ENCODE peak calls at places on chromosome 20, in nine cellular contexts. Z is neural progenitor cell, Y is cardiac fibroblast, G is fibroblast of lung, A is adipocyte, H is colonic mucosa, I is esophagus squamous epithelium, V is H7, L is stomach. T is an unnamed sample.

GRCh38 chr20:33828326-33828834 is 17.2 kb downstream of the CHMP4B start:
- DNase-seq in Z (no peak), Y (no peak), G (no peak), A (no peak), H (no peak), I (no peak), V (no peak), L (no peak), T (peak)

GRCh38 chr20:32908334-32909292 is 49.9 kb downstream of the EFCAB8 start:
- DNase-seq in Z (no peak), Y (no peak), G (no peak), A (no peak), H (no peak), I (no peak), V (peak), L (no peak), T (no peak)

GRCh38 chr20:53091789-53092188 is 119.6 kb downstream of the TSHZ2 start:
- DNase-seq in Z (no peak), Y (no peak), G (no peak), A (no peak), H (no peak), I (no peak), V (no peak), L (no peak), T (no peak)

GRCh38 chr20:41837669-41838224 is 219.6 kb upstream of the CHD6 start:
- DNase-seq in Z (no peak), Y (no peak), G (no peak), A (no peak), H (no peak), I (no peak), V (no peak), L (no peak), T (no peak)

GRCh38 chr20:16363832-16364687 is 209.2 kb downstream of the KIF16B start:
- DNase-seq in Z (no peak), Y (no peak), G (peak), A (peak), H (no peak), I (no peak), V (no peak), L (no peak), T (no peak)

GRCh38 chr20:37378785-37379598 is 33.1 kb downstream of the SRC start:
- DNase-seq in Z (no peak), Y (peak), G (peak), A (no peak), H (no peak), I (no peak), V (peak), L (peak), T (no peak)

GRCh38 chr20:47360489-47361267 is 4.2 kb upstream of the ZMYND8 start:
- DNase-seq in Z (peak), Y (peak), G (peak), A (peak), H (peak), I (peak), V (peak), L (peak), T (no peak)

GRCh38 chr20:20663841-20664240 is 48.6 kb downstream of the RALGAPA2 start:
- DNase-seq in Z (no peak), Y (no peak), G (peak), A (peak), H (no peak), I (no peak), V (no peak), L (no peak), T (no peak)

GRCh38 chr20:34549291-34549928 is 9.1 kb upstream of the MAP1LC3A start:
- DNase-seq in Z (peak), Y (peak), G (peak), A (no peak), H (peak), I (no peak), V (peak), L (no peak), T (no peak)

GRCh38 chr20:54043044-54043967 is 27.1 kb downstream of the BCAS1 start:
- DNase-seq in Z (no peak), Y (no peak), G (peak), A (no peak), H (no peak), I (no peak), V (no peak), L (no peak), T (no peak)

GRCh38 chr20:50720582-50720981 is 10.8 kb upstream of the PARD6B start:
- DNase-seq in Z (no peak), Y (no peak), G (no peak), A (no peak), H (no peak), I (no peak), V (no peak), L (no peak), T (no peak)

GRCh38 chr20:11159728-11160127 is 485.9 kb upstream of the JAG1 start:
- DNase-seq in Z (no peak), Y (peak), G (peak), A (peak), H (peak), I (no peak), V (no peak), L (no peak), T (no peak)

GRCh38 chr20:19936801-19937583 is 80.2 kb upstream of the NAA20 start:
- DNase-seq in Z (no peak), Y (no peak), G (no peak), A (no peak), H (no peak), I (no peak), V (no peak), L (no peak), T (peak)

GRCh38 chr20:16749573-16749972 is 1.4 kb downstream of the OTOR start:
- DNase-seq in Z (peak), Y (no peak), G (no peak), A (no peak), H (no peak), I (no peak), V (peak), L (no peak), T (no peak)

GRCh38 chr20:31652917-31653385 is 15.2 kb downstream of the COX4I2 start:
- DNase-seq in Z (no peak), Y (peak), G (peak), A (peak), H (no peak), I (no peak), V (no peak), L (no peak), T (no peak)

GRCh38 chr20:34365765-34366213 is 2.7 kb downstream of the ITCH start:
- DNase-seq in Z (no peak), Y (no peak), G (no peak), A (no peak), H (no peak), I (no peak), V (no peak), L (no peak), T (peak)

GRCh38 chr20:32570401-32571190 is 14.5 kb downstream of the NOL4L start:
- DNase-seq in Z (no peak), Y (peak), G (no peak), A (no peak), H (no peak), I (no peak), V (peak), L (no peak), T (no peak)

GRCh38 chr20:59144179-59144830 is 19.3 kb upstream of the ZNF831 start:
- DNase-seq in Z (no peak), Y (no peak), G (no peak), A (no peak), H (no peak), I (no peak), V (no peak), L (no peak), T (peak)

GRCh38 chr20:11902264-11902663 is 15.4 kb upstream of the BTBD3 start:
- DNase-seq in Z (no peak), Y (peak), G (peak), A (peak), H (no peak), I (no peak), V (no peak), L (no peak), T (no peak)

GRCh38 chr20:35601021-35601973 is 14.3 kb upstream of the SPAG4 start:
- DNase-seq in Z (peak), Y (peak), G (peak), A (peak), H (peak), I (no peak), V (peak), L (peak), T (peak)

GRCh38 chr20:40962733-40963504 is 65.7 kb upstream of the TOP1 start:
- DNase-seq in Z (peak), Y (peak), G (peak), A (peak), H (peak), I (no peak), V (peak), L (peak), T (peak)

GRCh38 chr20:19922716-19923115 is 94.4 kb upstream of the NAA20 start:
- DNase-seq in Z (no peak), Y (no peak), G (no peak), A (no peak), H (no peak), I (no peak), V (no peak), L (no peak), T (no peak)

GRCh38 chr20:32808438-32808837 is 11.3 kb upstream of the MAPRE1 start:
- DNase-seq in Z (no peak), Y (peak), G (no peak), A (no peak), H (no peak), I (no peak), V (no peak), L (no peak), T (no peak)

GRCh38 chr20:25336561-25337422 is 53.8 kb downstream of the ABHD12 start:
- DNase-seq in Z (peak), Y (peak), G (peak), A (peak), H (no peak), I (no peak), V (peak), L (no peak), T (no peak)

GRCh38 chr20:21191839-21192238 is 66.0 kb downstream of the KIZ start:
- DNase-seq in Z (peak), Y (peak), G (peak), A (no peak), H (no peak), I (no peak), V (peak), L (no peak), T (no peak)

GRCh38 chr20:37361336-37361735 is 15.4 kb downstream of the SRC start:
- DNase-seq in Z (no peak), Y (no peak), G (no peak), A (no peak), H (no peak), I (no peak), V (peak), L (no peak), T (no peak)

DNA sequence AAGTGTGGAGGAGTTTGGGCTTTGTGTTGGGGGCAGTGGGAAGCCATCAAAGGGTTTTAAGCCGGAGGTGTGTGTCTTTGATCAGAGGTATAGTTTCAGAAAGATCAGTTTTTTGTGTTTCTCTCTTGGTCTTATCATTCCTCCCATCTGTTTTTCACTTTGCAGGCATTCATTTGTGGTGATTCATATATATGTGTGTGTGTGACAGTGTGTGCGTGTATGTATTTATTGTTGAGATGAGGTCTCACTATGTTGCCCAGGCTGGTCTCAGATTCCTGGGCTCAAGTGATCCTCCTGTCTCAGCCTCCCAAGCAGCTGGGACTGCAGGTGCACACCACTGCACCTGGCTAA is 11.1 kb upstream of the SERINC3 start:
- DNase-seq in Z (no peak), Y (no peak), G (peak), A (peak), H (no peak), I (no peak), V (no peak), L (no peak), T (peak)
- H3K4me3 ChIP-seq in Z (peak), Y (no peak), G (peak), A (peak), H (peak), I (no peak), V (no peak), L (peak), T (peak)

GRCh38 chr20:62622877-62623487 is 19.3 kb upstream of the SLCO4A1 start:
- DNase-seq in Z (no peak), Y (no peak), G (no peak), A (no peak), H (no peak), I (no peak), V (peak), L (no peak), T (no peak)

GRCh38 chr20:62624719-62625455 is 17.4 kb upstream of the SLCO4A1 start:
- DNase-seq in Z (no peak), Y (no peak), G (no peak), A (no peak), H (no peak), I (no peak), V (no peak), L (no peak), T (no peak)

GRCh38 chr20:62622178-62622876 is 20.0 kb upstream of the SLCO4A1 start:
- DNase-seq in Z (no peak), Y (no peak), G (no peak), A (no peak), H (no peak), I (no peak), V (no peak), L (no peak), T (no peak)

GRCh38 chr20:62624325-62624690 is 18.0 kb upstream of the SLCO4A1 start:
- DNase-seq in Z (no peak), Y (no peak), G (no peak), A (no peak), H (no peak), I (no peak), V (peak), L (peak), T (no peak)

DNA sequence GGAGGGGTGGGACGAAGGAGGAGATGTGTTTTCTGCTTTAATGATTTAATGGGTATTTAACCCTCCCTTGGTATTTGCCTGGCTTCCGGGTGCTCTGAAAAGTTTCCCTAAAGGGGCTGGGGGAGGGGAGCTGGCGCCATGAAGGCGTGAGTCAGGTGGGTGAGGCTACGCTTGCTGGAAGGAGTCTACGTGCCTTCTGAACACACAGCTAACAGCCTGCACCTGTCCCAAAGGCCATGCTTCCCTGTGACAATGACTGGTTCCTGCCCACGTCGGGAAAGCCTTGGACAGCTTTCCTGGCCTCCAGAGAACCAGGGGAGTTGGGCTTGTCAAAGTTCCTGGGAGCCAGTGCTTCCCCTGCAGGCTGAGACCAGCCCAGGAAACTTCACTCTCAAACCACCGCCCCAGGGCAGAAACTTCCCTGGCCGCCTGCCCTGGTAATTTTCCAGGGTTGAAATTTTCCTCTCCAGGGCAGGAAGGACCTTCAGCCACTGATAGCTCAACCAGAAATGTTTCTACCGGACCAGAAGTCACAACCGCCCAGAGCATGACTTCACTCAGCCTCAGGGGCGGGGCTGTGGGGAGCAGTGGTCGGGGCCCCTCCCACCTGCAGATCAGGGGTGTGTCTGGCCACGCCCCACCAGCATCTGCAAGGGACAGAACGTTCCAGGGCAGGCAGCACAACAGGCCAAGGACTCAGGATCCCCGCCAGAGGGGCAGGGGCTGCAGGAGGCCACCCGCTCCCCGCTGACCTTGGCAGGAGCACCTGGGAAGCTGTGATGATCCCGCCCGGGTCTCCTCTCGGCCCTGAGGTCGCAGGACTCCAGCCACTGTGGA is 18.6 kb upstream of the SLCO4A1 start:
- DNase-seq in Z (peak), Y (peak), G (peak), A (peak), H (peak), I (peak), V (peak), L (peak), T (peak)
- H3K4me3 ChIP-seq in Z (no peak), Y (peak), G (no peak), A (peak), H (peak), I (no peak), V (no peak), L (no peak), T (peak)

DNA sequence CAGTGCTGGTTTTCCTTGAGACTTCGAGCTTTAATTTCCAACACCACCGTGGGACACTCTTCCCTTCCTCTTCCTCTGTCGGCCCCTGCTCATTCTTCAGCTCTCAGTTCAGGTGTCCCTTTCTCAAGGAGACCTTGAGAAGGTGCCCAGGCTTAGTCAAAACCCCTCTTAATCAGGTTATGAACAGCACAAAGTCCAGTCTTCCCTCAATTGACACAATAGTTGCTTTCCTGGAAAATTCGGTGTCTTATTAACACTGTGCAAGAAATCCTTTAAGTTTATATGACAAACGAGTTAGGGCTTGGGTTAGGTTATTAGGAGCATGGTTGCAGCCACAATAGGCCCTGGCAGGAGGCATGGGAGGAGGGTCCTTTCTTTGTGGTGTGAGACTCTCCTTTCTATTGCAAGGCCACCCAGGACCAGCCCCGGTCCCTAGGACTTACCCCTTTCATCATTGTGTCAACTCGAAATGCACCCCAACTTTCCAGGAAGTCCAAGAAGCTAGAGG is 1.5 kb upstream of the NSFL1C start:
- DNase-seq in Z (no peak), Y (no peak), G (no peak), A (no peak), H (no peak), I (no peak), V (no peak), L (no peak), T (no peak)
- H3K4me3 ChIP-seq in Z (no peak), Y (no peak), G (no peak), A (no peak), H (peak), I (no peak), V (no peak), L (no peak), T (no peak)

GRCh38 chr20:1001116-1001515 is 995 bp downstream of the RSPO4 start:
- DNase-seq in Z (no peak), Y (no peak), G (no peak), A (no peak), H (no peak), I (no peak), V (no peak), L (no peak), T (no peak)

GRCh38 chr20:1005452-1006027 is 3.4 kb upstream of the RSPO4 start:
- DNase-seq in Z (peak), Y (peak), G (peak), A (no peak), H (peak), I (no peak), V (peak), L (no peak), T (peak)

GRCh38 chr20:1003920-1004697 is 2.0 kb upstream of the RSPO4 start:
- DNase-seq in Z (no peak), Y (no peak), G (no peak), A (no peak), H (no peak), I (no peak), V (no peak), L (no peak), T (no peak)

GRCh38 chr20:1002682-1003561 is 811 bp upstream of the RSPO4 start:
- DNase-seq in Z (no peak), Y (no peak), G (no peak), A (no peak), H (no peak), I (no peak), V (no peak), L (no peak), T (no peak)

DNA sequence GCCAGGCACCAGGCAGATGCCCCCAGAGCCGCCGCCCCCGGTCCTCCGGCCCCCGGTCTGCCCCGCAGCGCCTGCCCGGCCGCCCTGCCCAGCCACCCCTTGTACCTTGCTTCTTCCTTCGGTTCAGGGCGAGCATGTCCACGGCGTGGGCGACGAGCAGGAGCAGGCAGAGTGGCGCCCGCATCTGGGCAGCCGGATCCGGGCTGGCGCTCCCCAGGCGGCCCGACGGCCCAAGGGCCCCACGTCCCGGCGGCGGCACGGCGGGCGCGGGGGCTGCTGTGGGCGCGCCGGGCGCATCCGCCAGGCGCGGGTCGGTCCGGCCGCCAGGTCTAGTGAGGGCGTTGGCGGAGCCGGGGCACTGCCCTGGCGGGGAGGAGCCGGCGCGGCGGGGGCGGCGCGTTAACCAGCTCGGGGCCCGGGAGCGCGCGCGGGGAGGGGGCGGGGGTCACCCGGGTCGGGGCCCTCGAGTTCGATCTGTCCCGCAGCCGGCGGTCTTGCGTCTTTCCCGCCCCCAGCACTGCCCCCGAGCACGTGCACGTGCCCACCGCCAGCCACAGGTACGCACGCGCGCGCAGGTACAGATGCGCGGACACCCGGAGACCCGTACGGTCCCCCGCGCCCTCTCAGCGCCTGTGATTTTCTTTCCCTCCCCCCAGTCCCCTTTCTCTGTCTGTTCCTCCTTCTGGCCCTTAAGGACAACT is at the start of gene RSPO4:
- DNase-seq in Z (peak), Y (no peak), G (no peak), A (no peak), H (no peak), I (no peak), V (peak), L (no peak), T (no peak)
- H3K4me3 ChIP-seq in Z (peak), Y (no peak), G (no peak), A (no peak), H (no peak), I (no peak), V (peak), L (peak), T (no peak)

GRCh38 chr20:22816016-22816415 is 219.1 kb upstream of the SSTR4 start:
- DNase-seq in Z (peak), Y (no peak), G (no peak), A (no peak), H (no peak), I (no peak), V (no peak), L (no peak), T (no peak)
- H3K4me3 ChIP-seq in Z (peak), Y (no peak), G (no peak), A (no peak), H (no peak), I (no peak), V (no peak), L (no peak), T (no peak)

GRCh38 chr20:56628873-56629463 is at the start of gene TFAP2C:
- DNase-seq in Z (peak), Y (peak), G (peak), A (peak), H (peak), I (no peak), V (peak), L (peak), T (peak)
- H3K4me3 ChIP-seq in Z (peak), Y (peak), G (no peak), A (peak), H (peak), I (peak), V (peak), L (peak), T (peak)

GRCh38 chr20:30489604-30490003 is 767.9 kb upstream of the DEFB115 start:
- DNase-seq in Z (no peak), Y (no peak), G (no peak), A (no peak), H (no peak), I (no peak), V (no peak), L (peak), T (no peak)
- H3K4me3 ChIP-seq in Z (no peak), Y (no peak), G (no peak), A (no peak), H (no peak), I (no peak), V (no peak), L (peak), T (no peak)